ENCODE peak calls at places on chromosome 17, in seven cellular contexts. One of them, this sample, is unnamed.

GRCh38 chr17:42163113-42163512 is 8.3 kb upstream of the RAB5C start:
- DNase-seq in fibroblast of lung: no peak
- DNase-seq in Panc1: no peak
- DNase-seq in IMR-90: no peak
- DNase-seq in thoracic aorta: no peak
- DNase-seq in lung: no peak
- DNase-seq in small intestine: no peak
- DNase-seq in this sample: no peak

GRCh38 chr17:57645950-57646686 is 99.0 kb downstream of the CCDC182 start:
- DNase-seq in IMR-90: peak; percentile 34
- DNase-seq in thoracic aorta: no peak
- DNase-seq in Panc1: no peak
- DNase-seq in lung: no peak
- DNase-seq in fibroblast of lung: no peak
- DNase-seq in small intestine: no peak
- DNase-seq in this sample: no peak

GRCh38 chr17:64638552-64639198 is 23.4 kb downstream of the SMURF2 start:
- DNase-seq in lung: no peak
- DNase-seq in thoracic aorta: no peak
- DNase-seq in IMR-90: peak; percentile 41
- DNase-seq in Panc1: no peak
- DNase-seq in small intestine: no peak
- DNase-seq in fibroblast of lung: peak; percentile 70
- DNase-seq in this sample: no peak

GRCh38 chr17:61464121-61464905 is 12.1 kb downstream of the TBX4 start:
- DNase-seq in fibroblast of lung: no peak
- DNase-seq in Panc1: no peak
- DNase-seq in lung: no peak
- DNase-seq in small intestine: no peak
- DNase-seq in thoracic aorta: no peak
- DNase-seq in IMR-90: no peak
- DNase-seq in this sample: no peak

GRCh38 chr17:40303009-40303657 is 5.8 kb upstream of the RARA start:
- DNase-seq in fibroblast of lung: peak; percentile 59
- DNase-seq in small intestine: peak; percentile 71
- DNase-seq in thoracic aorta: no peak
- DNase-seq in lung: peak; percentile 57
- DNase-seq in IMR-90: peak; percentile 82
- DNase-seq in Panc1: peak; percentile 56
- DNase-seq in this sample: no peak

GRCh38 chr17:76080207-76080933 is 1.4 kb downstream of the ZACN start:
- DNase-seq in lung: no peak
- DNase-seq in small intestine: no peak
- DNase-seq in thoracic aorta: no peak
- DNase-seq in Panc1: no peak
- DNase-seq in fibroblast of lung: no peak
- DNase-seq in IMR-90: no peak
- DNase-seq in this sample: no peak

GRCh38 chr17:59437766-59438165 is 106.3 kb downstream of the YPEL2 start:
- DNase-seq in small intestine: no peak
- DNase-seq in thoracic aorta: no peak
- DNase-seq in fibroblast of lung: no peak
- DNase-seq in lung: no peak
- DNase-seq in IMR-90: no peak
- DNase-seq in Panc1: no peak
- DNase-seq in this sample: no peak

GRCh38 chr17:68705331-68706166 is 104.4 kb upstream of the FAM20A start:
- DNase-seq in thoracic aorta: no peak
- DNase-seq in fibroblast of lung: peak; percentile 51
- DNase-seq in small intestine: no peak
- DNase-seq in Panc1: no peak
- DNase-seq in lung: no peak
- DNase-seq in IMR-90: peak; percentile 43
- DNase-seq in this sample: no peak

GRCh38 chr17:75740631-75741077 is 19.4 kb downstream of the ITGB4 start:
- DNase-seq in Panc1: no peak
- DNase-seq in small intestine: no peak
- DNase-seq in lung: no peak
- DNase-seq in fibroblast of lung: no peak
- DNase-seq in IMR-90: no peak
- DNase-seq in thoracic aorta: no peak
- DNase-seq in this sample: no peak

GRCh38 chr17:45144199-45145034 is 3.9 kb upstream of the HEXIM1 start:
- DNase-seq in fibroblast of lung: no peak
- DNase-seq in thoracic aorta: no peak
- DNase-seq in IMR-90: no peak
- DNase-seq in lung: no peak
- DNase-seq in Panc1: no peak
- DNase-seq in small intestine: peak; percentile 50
- DNase-seq in this sample: peak; percentile 69

GRCh38 chr17:82378741-82379021 is 7.1 kb downstream of the UTS2R start:
- DNase-seq in Panc1: no peak
- DNase-seq in thoracic aorta: no peak
- DNase-seq in fibroblast of lung: no peak
- DNase-seq in lung: no peak
- DNase-seq in small intestine: no peak
- DNase-seq in IMR-90: no peak
- DNase-seq in this sample: peak; percentile 16

GRCh38 chr17:14428640-14429029 is 127.8 kb downstream of the HS3ST3B1 start:
- DNase-seq in thoracic aorta: no peak
- DNase-seq in fibroblast of lung: no peak
- DNase-seq in small intestine: peak; percentile 4
- DNase-seq in IMR-90: no peak
- DNase-seq in Panc1: no peak
- DNase-seq in lung: no peak
- DNase-seq in this sample: no peak

GRCh38 chr17:3029213-3029913 is 34.0 kb downstream of the OR1D5 start:
- DNase-seq in lung: no peak
- DNase-seq in Panc1: no peak
- DNase-seq in fibroblast of lung: no peak
- DNase-seq in small intestine: no peak
- DNase-seq in IMR-90: no peak
- DNase-seq in thoracic aorta: no peak
- DNase-seq in this sample: peak; percentile 90

GRCh38 chr17:54277868-54278267 is 455.1 kb downstream of the KIF2B start:
- DNase-seq in IMR-90: no peak
- DNase-seq in lung: no peak
- DNase-seq in thoracic aorta: no peak
- DNase-seq in small intestine: no peak
- DNase-seq in Panc1: no peak
- DNase-seq in fibroblast of lung: no peak
- DNase-seq in this sample: no peak
- H3K27ac ChIP-seq in IMR-90: no peak overlapping the region
- H3K27ac ChIP-seq in lung: no peak overlapping the region
- H3K27ac ChIP-seq in thoracic aorta: no peak overlapping the region
- H3K27ac ChIP-seq in small intestine: no peak overlapping the region
- H3K27ac ChIP-seq in Panc1: no peak overlapping the region
- H3K27ac ChIP-seq in fibroblast of lung: no peak overlapping the region
- H3K27ac ChIP-seq in this sample: no peak overlapping the region

DNA sequence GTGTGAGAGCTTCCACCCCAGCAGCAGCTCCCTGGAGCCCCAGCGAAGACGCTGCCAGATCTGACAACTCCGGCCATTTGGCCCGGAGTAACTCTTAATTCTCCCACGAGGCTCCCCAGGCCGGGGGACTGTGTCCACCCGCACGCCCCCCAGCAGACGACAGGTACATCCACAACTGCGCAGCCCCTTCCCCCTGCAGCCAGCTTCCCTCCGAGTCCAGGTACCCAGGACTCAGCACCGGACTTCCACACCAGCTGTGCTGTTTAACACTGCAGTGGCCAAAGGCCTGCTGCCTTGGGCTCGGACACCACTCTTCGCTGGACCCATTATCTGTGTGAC is 7.2 kb downstream of the SYNGR2 start:
- DNase-seq in thoracic aorta: no peak
- DNase-seq in small intestine: no peak
- DNase-seq in lung: no peak
- DNase-seq in fibroblast of lung: no peak
- DNase-seq in Panc1: no peak
- DNase-seq in IMR-90: no peak
- DNase-seq in this sample: no peak
- H3K4me1 ChIP-seq in thoracic aorta: peaks cover 79% of the 10 kb centered on the region
- H3K4me1 ChIP-seq in small intestine: peaks cover 16% of the 10 kb centered on the region
- H3K4me1 ChIP-seq in lung: peaks cover 41% of the 10 kb centered on the region
- H3K4me1 ChIP-seq in fibroblast of lung: peaks cover 8% of the 10 kb centered on the region
- H3K4me1 ChIP-seq in Panc1: peaks cover 56% of the 10 kb centered on the region
- H3K4me1 ChIP-seq in IMR-90: peaks cover 22% of the 10 kb centered on the region
- H3K4me1 ChIP-seq in this sample: peaks cover 60% of the 10 kb centered on the region

DNA sequence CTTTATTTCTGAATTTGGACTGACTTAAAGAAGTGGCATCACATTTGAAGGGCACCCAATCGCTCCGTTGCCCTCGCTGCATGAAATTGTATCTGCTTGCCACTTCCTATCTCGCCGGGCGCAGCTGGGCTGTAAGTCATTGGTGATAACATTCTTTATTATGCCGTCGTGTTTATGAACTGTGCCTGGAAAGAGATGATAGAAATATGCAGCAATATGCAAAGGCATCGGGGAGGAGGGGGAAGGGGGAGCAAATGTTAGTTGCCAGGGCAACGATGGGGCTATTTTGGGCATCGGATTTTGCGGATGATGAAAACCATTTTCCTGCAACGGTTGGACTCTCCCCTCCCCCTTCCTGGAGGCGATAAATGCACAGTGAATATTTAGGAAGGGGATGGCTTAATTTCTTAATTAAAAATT is 386.9 kb upstream of the TNRC6C start:
- DNase-seq in small intestine: peak; percentile 34
- DNase-seq in IMR-90: peak; percentile 6
- DNase-seq in thoracic aorta: no peak
- DNase-seq in fibroblast of lung: peak; percentile 14
- DNase-seq in lung: no peak
- DNase-seq in Panc1: no peak
- DNase-seq in this sample: no peak
- H3K4me3 ChIP-seq in small intestine: no peak overlapping the region
- H3K4me3 ChIP-seq in IMR-90: no peak overlapping the region
- H3K4me3 ChIP-seq in thoracic aorta: peak overlapping the region; percentile 59
- H3K4me3 ChIP-seq in fibroblast of lung: no peak overlapping the region
- H3K4me3 ChIP-seq in lung: no peak overlapping the region
- H3K4me3 ChIP-seq in Panc1: no peak overlapping the region
- H3K4me3 ChIP-seq in this sample: peak overlapping the region; percentile 18

GRCh38 chr17:78314683-78315354 is 45.1 kb downstream of the SOCS3 start:
- DNase-seq in fibroblast of lung: no peak
- DNase-seq in Panc1: no peak
- DNase-seq in thoracic aorta: no peak
- DNase-seq in lung: no peak
- DNase-seq in small intestine: no peak
- DNase-seq in IMR-90: no peak
- DNase-seq in this sample: no peak
- H3K27ac ChIP-seq in fibroblast of lung: peak overlapping the region; percentile 100
- H3K27ac ChIP-seq in Panc1: peak overlapping the region; percentile 85
- H3K27ac ChIP-seq in thoracic aorta: peak overlapping the region; percentile 61
- H3K27ac ChIP-seq in lung: no peak overlapping the region
- H3K27ac ChIP-seq in small intestine: peak overlapping the region; percentile 12
- H3K27ac ChIP-seq in IMR-90: peak overlapping the region; percentile 76
- H3K27ac ChIP-seq in this sample: no peak overlapping the region